ENCODE peak calls at places on chromosomes 16 and 17, in nine cellular contexts. P is ACHN; D is hepatic stellate cell; M is tibial nerve; X is CD4-positive, alpha-beta T cell; A is NCI-H526 treated with DMSO at 0.1 percent for 48 hours; K is AG04450; C is hippocampal formation; E is NCI-H1092. S is an unnamed sample.

GRCh38 chr17:146546-146945 is 9.2 kb downstream of the SCGB1C2 start:
- DNase-seq in M (no peak), P (no peak), A (no peak), C (no peak), K (no peak), D (no peak), E (no peak), X (no peak), S (no peak)

GRCh38 chr16:70476272-70477020 is 22.1 kb downstream of the FCSK start:
- DNase-seq in X (no peak), C (no peak), A (no peak), E (no peak), P (peak), M (no peak), K (peak), D (peak), S (no peak)

GRCh38 chr17:83173997-83174858 is 94.8 kb downstream of the METRNL start:
- DNase-seq in K (no peak), A (peak), C (no peak), D (peak), P (no peak), X (no peak), M (peak), E (no peak), S (no peak)

GRCh38 chr16:23107878-23108277 is 41.4 kb downstream of the USP31 start:
- DNase-seq in P (no peak), M (no peak), K (no peak), C (no peak), X (no peak), D (no peak), A (no peak), E (no peak), S (no peak)

GRCh38 chr17:51006601-51007000 is 114.1 kb downstream of the SPAG9 start:
- DNase-seq in A (no peak), M (no peak), K (no peak), P (peak), C (no peak), D (peak), E (no peak), X (no peak), S (no peak)

GRCh38 chr17:6374271-6374691 is 60.6 kb downstream of the AIPL1 start:
- DNase-seq in E (no peak), M (no peak), X (no peak), D (no peak), P (no peak), A (peak), C (no peak), K (no peak), S (no peak)

GRCh38 chr17:17713839-17714238 is 32.6 kb downstream of the RAI1 start:
- DNase-seq in C (no peak), P (peak), M (no peak), D (peak), E (no peak), K (no peak), A (no peak), X (no peak), S (no peak)

GRCh38 chr17:4842376-4842775 is 9.2 kb downstream of the MINK1 start:
- DNase-seq in P (no peak), M (no peak), C (no peak), K (no peak), X (no peak), E (no peak), A (no peak), D (no peak), S (no peak)

GRCh38 chr17:62971853-62972252 is 5.8 kb downstream of the TANC2 start:
- DNase-seq in D (no peak), P (no peak), E (no peak), K (no peak), A (no peak), M (no peak), X (no peak), C (no peak), S (no peak)